ENCODE peak calls at places on chromosomes 1 and 21, in nine cellular contexts. B, O, I, X, W, T, F, L and E are unnamed samples.

GRCh38 chr1:32142446-32143301 is 34.8 kb downstream of the KPNA6 start:
- DNase-seq in B (peak), O (peak), I (peak), X (peak), W (peak), T (peak), F (peak), L (no peak), E (peak)

GRCh38 chr1:101191049-101191448 is 45.8 kb upstream of the S1PR1 start:
- DNase-seq in B (no peak), O (no peak), I (no peak), X (no peak), W (no peak), T (no peak), F (no peak), L (no peak), E (no peak)

GRCh38 chr1:219699870-219700269 is 87.0 kb upstream of the ZC3H11B start:
- DNase-seq in B (peak), O (peak), I (no peak), X (no peak), W (peak), T (peak), F (peak), L (no peak), E (no peak)

GRCh38 chr1:27525296-27526271 is 35.6 kb upstream of the WASF2 start:
- DNase-seq in B (no peak), O (no peak), I (no peak), X (no peak), W (peak), T (no peak), F (peak), L (no peak), E (no peak)

GRCh38 chr1:163303561-163303960 is 18.2 kb upstream of the NUF2 start:
- DNase-seq in B (no peak), O (no peak), I (no peak), X (no peak), W (no peak), T (no peak), F (no peak), L (no peak), E (no peak)

GRCh38 chr1:18529714-18530113 is 49.0 kb downstream of the KLHDC7A start:
- DNase-seq in B (no peak), O (no peak), I (no peak), X (no peak), W (no peak), T (no peak), F (no peak), L (no peak), E (no peak)

GRCh38 chr1:53396563-53397268 is 62.5 kb upstream of the DMRTB1 start:
- DNase-seq in B (no peak), O (no peak), I (no peak), X (no peak), W (no peak), T (no peak), F (no peak), L (no peak), E (no peak)

GRCh38 chr1:237568955-237569354 is 321.8 kb downstream of the ZP4 start:
- DNase-seq in B (no peak), O (no peak), I (no peak), X (no peak), W (peak), T (no peak), F (no peak), L (no peak), E (no peak)

GRCh38 chr21:21715286-21715969 is 717.2 kb downstream of the NCAM2 start:
- DNase-seq in B (peak), O (no peak), I (no peak), X (peak), W (peak), T (peak), F (peak), L (no peak), E (no peak)

GRCh38 chr1:113041569-113042335 is 31.2 kb upstream of the LRIG2 start:
- DNase-seq in B (no peak), O (no peak), I (no peak), X (no peak), W (no peak), T (no peak), F (peak), L (no peak), E (no peak)
- TF ChIP-seq CTCF in B (no peak), O (no peak), I (no peak), X (no peak), W (no peak), T (no peak), F (no peak), L (no peak), E (no peak)

DNA sequence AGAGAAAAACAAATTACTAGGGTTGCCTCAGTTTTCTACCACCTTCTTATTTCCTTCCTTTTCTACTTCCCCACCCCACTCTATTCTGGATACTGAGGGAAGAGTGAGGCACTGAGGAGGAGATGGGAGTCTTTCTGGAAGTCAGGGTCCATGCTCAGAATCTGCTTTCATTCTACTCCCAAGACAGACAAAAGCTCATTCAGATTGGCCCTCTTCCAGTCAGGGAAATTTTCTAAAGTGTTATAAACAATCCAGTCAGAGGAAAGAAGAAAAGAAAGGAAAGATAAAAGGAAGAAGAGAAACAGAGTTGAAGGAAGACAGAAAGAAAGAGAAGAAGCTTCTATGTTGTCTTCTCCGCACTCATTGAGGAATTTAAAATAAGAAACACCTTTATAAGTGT is 228.6 kb downstream of the COP1 start:
- DNase-seq in B (peak), O (no peak), I (no peak), X (no peak), W (peak), T (peak), F (peak), L (no peak), E (no peak)
- TF ChIP-seq CTCF in B (no peak), O (no peak), I (no peak), X (no peak), W (no peak), T (no peak), F (no peak), L (no peak), E (no peak)

GRCh38 chr1:215360021-215360420 is 207.1 kb upstream of the KCTD3 start:
- DNase-seq in B (no peak), O (no peak), I (no peak), X (no peak), W (no peak), T (no peak), F (no peak), L (no peak), E (no peak)

GRCh38 chr1:215358356-215358755 is 208.7 kb upstream of the KCTD3 start:
- DNase-seq in B (no peak), O (no peak), I (no peak), X (no peak), W (no peak), T (no peak), F (no peak), L (no peak), E (no peak)

GRCh38 chr1:215357901-215358300 is 209.2 kb upstream of the KCTD3 start:
- DNase-seq in B (no peak), O (no peak), I (no peak), X (no peak), W (no peak), T (no peak), F (no peak), L (no peak), E (no peak)

GRCh38 chr1:215360786-215361185 is 206.3 kb upstream of the KCTD3 start:
- DNase-seq in B (peak), O (no peak), I (no peak), X (no peak), W (no peak), T (peak), F (no peak), L (no peak), E (no peak)
- TF ChIP-seq CTCF in B (no peak), O (no peak), I (no peak), X (no peak), W (no peak), T (no peak), F (no peak), L (no peak), E (no peak)

DNA sequence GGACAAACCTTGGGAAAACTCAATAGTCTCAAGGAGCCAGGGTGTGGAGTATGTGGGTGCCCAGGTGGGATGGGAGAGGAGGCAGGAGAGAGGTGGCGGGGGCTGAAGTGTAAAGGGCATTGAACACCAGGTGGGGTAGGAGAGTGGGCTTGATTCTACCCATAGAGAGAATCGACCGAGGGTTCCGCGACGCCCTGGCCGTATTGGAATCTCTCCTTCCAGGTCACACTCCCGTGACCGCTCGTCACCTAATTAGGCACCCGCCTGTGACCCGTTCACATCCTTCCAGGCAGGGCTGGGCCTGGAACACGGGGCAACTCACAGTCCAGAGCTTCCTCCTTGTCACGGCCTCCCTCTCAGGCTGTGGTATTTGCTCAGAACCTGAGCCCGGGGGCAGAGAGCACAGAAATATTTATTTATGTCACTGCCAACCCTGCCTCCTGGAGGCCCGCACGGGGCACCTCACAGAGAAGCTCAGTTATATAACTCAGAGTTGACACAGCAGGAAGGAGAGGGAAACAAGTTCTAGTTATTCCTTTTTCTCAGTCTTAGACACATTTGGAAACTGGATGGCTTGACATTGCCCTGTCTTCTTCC is 12.0 kb downstream of the NCMAP start:
- DNase-seq in B (no peak), O (no peak), I (no peak), X (no peak), W (peak), T (no peak), F (no peak), L (no peak), E (no peak)
- TF ChIP-seq CTCF in B (no peak), O (no peak), I (no peak), X (no peak), W (no peak), T (no peak), F (no peak), L (no peak), E (no peak)

GRCh38 chr1:238953448-238953847 is 432.9 kb upstream of the CHRM3 start:
- DNase-seq in B (no peak), O (no peak), I (no peak), X (no peak), W (no peak), T (no peak), F (no peak), L (no peak), E (no peak)

GRCh38 chr1:238954865-238955264 is 431.5 kb upstream of the CHRM3 start:
- DNase-seq in B (no peak), O (no peak), I (no peak), X (no peak), W (peak), T (no peak), F (no peak), L (no peak), E (no peak)

GRCh38 chr1:238955934-238956333 is 430.4 kb upstream of the CHRM3 start:
- DNase-seq in B (no peak), O (no peak), I (no peak), X (no peak), W (no peak), T (no peak), F (no peak), L (no peak), E (no peak)

GRCh38 chr1:238950786-238951185 is 435.6 kb upstream of the CHRM3 start:
- DNase-seq in B (no peak), O (no peak), I (no peak), X (no peak), W (peak), T (no peak), F (no peak), L (no peak), E (no peak)

GRCh38 chr1:238951809-238952208 is 434.6 kb upstream of the CHRM3 start:
- DNase-seq in B (peak), O (peak), I (peak), X (no peak), W (peak), T (peak), F (peak), L (no peak), E (no peak)
- TF ChIP-seq CTCF in B (peak), O (peak), I (peak), X (peak), W (peak), T (peak), F (peak), L (no peak), E (peak)